ENCODE peak calls at places on chromosomes 11 and 22, in ten cellular contexts. U is Peyer's patch, Z is cardiac muscle cell, D is IMR-90, P is transverse colon, A is mucosa of descending colon, C is breast epithelium, S is PC-9, G is right atrium auricular region, K is left lung. J is an unnamed sample. For H3K4me1, the result is how much of the 10 kb centered on the place peaks cover.

GRCh38 chr11:64173616-64174355 is 7.9 kb upstream of the MACROD1 start:
- DNase-seq in U (no peak), Z (no peak), A (no peak), C (no peak), G (no peak), D (peak), P (no peak), S (no peak), K (no peak), J (no peak)

GRCh38 chr22:50469377-50470305 is 5.2 kb downstream of the SBF1 start:
- DNase-seq in K (peak), S (peak), P (peak), D (peak), C (no peak), A (peak), U (peak), G (no peak), Z (no peak), J (peak)

GRCh38 chr11:21484039-21484438 is 708.8 kb upstream of the ANO5 start:
- DNase-seq in C (no peak), Z (no peak), A (no peak), K (no peak), S (no peak), P (no peak), U (no peak), D (no peak), G (no peak), J (no peak)

GRCh38 chr11:97974798-97975498 is 1045.8 kb upstream of the CNTN5 start:
- DNase-seq in D (no peak), C (no peak), K (no peak), G (no peak), Z (no peak), P (no peak), S (no peak), A (no peak), U (no peak), J (no peak)

GRCh38 chr22:41668971-41669911 is 19.4 kb downstream of the SNU13 start:
- DNase-seq in K (no peak), C (no peak), U (peak), G (no peak), D (peak), Z (no peak), A (no peak), S (peak), P (no peak), J (no peak)

GRCh38 chr11:104484784-104485554 is 321.0 kb upstream of the PDGFD start:
- DNase-seq in K (no peak), U (no peak), C (no peak), Z (no peak), G (no peak), A (no peak), S (no peak), D (peak), P (no peak), J (no peak)

GRCh38 chr11:26949846-26950245 is 44.1 kb upstream of the FIBIN start:
- DNase-seq in S (no peak), G (no peak), A (no peak), K (no peak), P (no peak), D (peak), C (no peak), Z (no peak), U (no peak), J (no peak)

GRCh38 chr11:108906329-108906728 is 241.5 kb downstream of the DDX10 start:
- DNase-seq in K (no peak), U (no peak), P (no peak), Z (no peak), G (no peak), D (peak), C (no peak), S (no peak), A (no peak), J (no peak)

GRCh38 chr11:70713988-70714665 is 315.8 kb downstream of the CTTN start:
- DNase-seq in U (no peak), K (no peak), C (no peak), Z (peak), G (no peak), D (no peak), P (no peak), A (no peak), S (no peak), J (no peak)

GRCh38 chr11:6757373-6757967 is 14.3 kb downstream of the OR2AG2 start:
- DNase-seq in U (peak), C (no peak), P (peak), G (no peak), A (peak), Z (peak), K (peak), S (peak), D (peak), J (peak)

GRCh38 chr11:119115484-119116234 is 5.7 kb upstream of the HINFP start:
- DNase-seq in A (peak), G (peak), K (peak), C (no peak), S (no peak), Z (no peak), U (no peak), P (peak), D (no peak), J (no peak)

GRCh38 chr11:122068096-122068495 is 47.9 kb downstream of the BLID start:
- DNase-seq in K (no peak), U (no peak), S (no peak), P (no peak), Z (no peak), A (no peak), C (no peak), G (no peak), D (no peak), J (no peak)

GRCh38 chr11:76228122-76229000 is 22.1 kb upstream of the WNT11 start:
- DNase-seq in K (no peak), C (no peak), S (no peak), G (no peak), U (no peak), Z (peak), D (no peak), A (no peak), P (no peak), J (no peak)

GRCh38 chr11:17612221-17613188 is 65.4 kb downstream of the OTOG start:
- DNase-seq in Z (no peak), A (no peak), U (no peak), K (peak), G (peak), S (no peak), P (no peak), D (no peak), C (no peak), J (peak)

GRCh38 chr11:3182462-3182852 is 17.3 kb upstream of the OSBPL5 start:
- DNase-seq in S (no peak), Z (no peak), P (no peak), U (no peak), G (no peak), D (no peak), C (no peak), K (peak), A (no peak), J (no peak)

GRCh38 chr11:112881461-112881860 is 79.8 kb upstream of the NCAM1 start:
- DNase-seq in G (peak), S (peak), U (peak), P (peak), D (no peak), A (peak), Z (peak), K (no peak), C (peak), J (peak)

GRCh38 chr11:69161117-69161407 is 5.3 kb downstream of the SMIM38 start:
- DNase-seq in Z (no peak), A (no peak), D (no peak), S (no peak), U (no peak), P (no peak), K (no peak), C (no peak), G (no peak), J (no peak)

GRCh38 chr11:99739464-99740089 is 718.8 kb downstream of the CNTN5 start:
- DNase-seq in A (no peak), U (no peak), S (peak), D (peak), P (no peak), K (no peak), C (no peak), Z (peak), G (no peak), J (no peak)

GRCh38 chr22:21688341-21688705 is 22.5 kb downstream of the PPIL2 start:
- DNase-seq in U (no peak), D (no peak), K (no peak), G (no peak), A (no peak), P (no peak), Z (no peak), C (no peak), S (no peak), J (no peak)

GRCh38 chr11:72553748-72554147 is 119.4 kb upstream of the CLPB start:
- DNase-seq in Z (no peak), G (peak), P (no peak), K (no peak), C (no peak), U (no peak), S (no peak), D (no peak), A (no peak), J (no peak)

GRCh38 chr11:65340226-65340625 is 6.6 kb downstream of the DPF2 start:
- DNase-seq in K (no peak), P (no peak), C (no peak), D (no peak), S (no peak), U (no peak), G (no peak), Z (no peak), A (no peak), J (no peak)

GRCh38 chr11:125807909-125808308 is 20.0 kb downstream of the PATE3 start:
- DNase-seq in G (no peak), S (no peak), D (peak), A (no peak), C (no peak), U (no peak), P (no peak), Z (no peak), K (no peak), J (no peak)

GRCh38 chr22:28711820-28712777 is 29.5 kb downstream of the CHEK2 start:
- DNase-seq in S (no peak), Z (no peak), U (no peak), A (no peak), G (no peak), P (no peak), C (no peak), K (no peak), D (peak), J (no peak)

GRCh38 chr11:65329944-65330403 is 3.7 kb upstream of the DPF2 start:
- DNase-seq in G (peak), D (peak), U (peak), A (no peak), S (peak), C (peak), P (peak), Z (peak), K (peak), J (peak)

GRCh38 chr11:83809274-83809673 is 523.1 kb upstream of the CCDC90B start:
- DNase-seq in C (no peak), D (no peak), U (no peak), A (no peak), K (no peak), P (no peak), G (no peak), Z (no peak), S (no peak), J (no peak)

GRCh38 chr22:35766654-35767580 is 49.2 kb downstream of the APOL5 start:
- DNase-seq in G (no peak), P (no peak), S (no peak), C (no peak), D (no peak), A (no peak), U (no peak), Z (peak), K (no peak), J (no peak)

DNA sequence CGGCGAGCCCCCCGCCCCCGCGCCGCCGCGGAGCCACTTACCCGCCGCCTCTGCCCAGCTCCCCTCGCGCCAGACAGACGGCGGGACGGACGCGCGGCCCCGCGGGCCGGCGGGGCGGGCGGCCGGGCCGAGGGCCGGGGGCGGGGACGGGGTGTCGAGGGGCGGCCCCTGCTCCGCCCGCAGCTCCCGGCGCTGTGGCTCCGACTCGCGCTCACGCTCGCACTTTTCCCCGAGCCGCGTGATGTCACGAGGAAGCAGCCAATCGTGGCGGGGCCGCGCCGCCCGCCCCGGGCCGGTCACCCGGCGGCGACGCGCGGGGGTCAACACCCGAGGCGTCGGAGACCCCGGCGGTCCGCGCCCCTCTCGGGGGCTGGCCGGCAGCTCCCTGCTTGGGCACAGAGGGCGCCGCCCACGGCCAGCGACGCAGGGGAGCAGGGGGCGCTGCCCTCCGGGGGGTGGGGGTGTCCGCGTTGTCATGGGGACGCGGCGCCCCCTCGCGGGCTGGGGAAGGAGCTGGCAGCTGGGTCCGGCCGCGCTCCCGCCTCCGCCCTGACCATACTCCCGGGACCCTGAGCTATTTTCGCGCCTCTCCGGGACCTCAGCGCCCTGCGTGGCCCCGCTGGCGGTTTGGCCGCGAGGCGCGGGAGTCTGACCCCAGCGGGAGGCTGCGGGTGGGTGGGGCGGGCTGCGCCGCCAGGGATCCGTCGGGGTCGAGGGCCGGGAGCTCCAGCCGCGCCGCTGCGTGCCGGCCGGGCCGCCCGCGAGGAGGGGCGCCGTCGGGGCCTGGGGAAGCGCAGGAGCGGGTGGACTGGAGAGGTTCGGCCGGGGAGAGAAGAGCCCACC is at the start of gene CHRM4:
- DNase-seq in G (no peak), D (peak), P (peak), U (no peak), S (peak), C (no peak), A (peak), K (no peak), Z (peak), J (no peak)
- TF ChIP-seq CTCF in G (peak), D (peak), P (no peak), U (peak), S (peak), C (no peak), A (no peak), K (no peak), Z (peak), J (no peak)

GRCh38 chr11:46090375-46090774 is 30.9 kb downstream of the PHF21A start:
- DNase-seq in D (no peak), A (no peak), G (no peak), S (no peak), P (no peak), U (no peak), C (no peak), K (no peak), Z (no peak), J (no peak)
- H3K4me3 ChIP-seq in D (no peak), A (no peak), G (no peak), S (no peak), P (no peak), U (no peak), C (no peak), K (no peak), Z (no peak), J (no peak)

DNA sequence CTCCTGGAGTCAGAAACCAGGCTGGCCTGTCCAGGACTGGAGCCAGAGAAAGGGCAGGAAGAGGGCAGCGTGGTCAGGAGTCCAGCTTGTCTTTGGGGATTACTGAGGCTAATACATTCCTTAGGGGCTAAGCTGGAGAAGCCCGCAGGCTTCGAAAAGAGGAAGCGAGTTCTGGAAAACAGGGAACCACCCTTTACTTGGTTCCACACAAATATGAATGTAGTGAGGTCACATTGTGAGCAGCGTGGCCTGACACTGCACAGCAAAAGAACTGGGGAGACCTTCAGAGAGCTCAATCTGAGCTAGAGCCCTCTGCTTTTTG is 132.3 kb downstream of the CEP164 start:
- DNase-seq in K (no peak), S (no peak), G (no peak), A (no peak), P (no peak), D (no peak), C (no peak), U (no peak), Z (no peak), J (no peak)
- H3K4me1 ChIP-seq in K (under half), S (under half), G (under half), A (under half), P (under half), D (under half), C (under half), U (under half), Z (under half), J (under half)

DNA sequence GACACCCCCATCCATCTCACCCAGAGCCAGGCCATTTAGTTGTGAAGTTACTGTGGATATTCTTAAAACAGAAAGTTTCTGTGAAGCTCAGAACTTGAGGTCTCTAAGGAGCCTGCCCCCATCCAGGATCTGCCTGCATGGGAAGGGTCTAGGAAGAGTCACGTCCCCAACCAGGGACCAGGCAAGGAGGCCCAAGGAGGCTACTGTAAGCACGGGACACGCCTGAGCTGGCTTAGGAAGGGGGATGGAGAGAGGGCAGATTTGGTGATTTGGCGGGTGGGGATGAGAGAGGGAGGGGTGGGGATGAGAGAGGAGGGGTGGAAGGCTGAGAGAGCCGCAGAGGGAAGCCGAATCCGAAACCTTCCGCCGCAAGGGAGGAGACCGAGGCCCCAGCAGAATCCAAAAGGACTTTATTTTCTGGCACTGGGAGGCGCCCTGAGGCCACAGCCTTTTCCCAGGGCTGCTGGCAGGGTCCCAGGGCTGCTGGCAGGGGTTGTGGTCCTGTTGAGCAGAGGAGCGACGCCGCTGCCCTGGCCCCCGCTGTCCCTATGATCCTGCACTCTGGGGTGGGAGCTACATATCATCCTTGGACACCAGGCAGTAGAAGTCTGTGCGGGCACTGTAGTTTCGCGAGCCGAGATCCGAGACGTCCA is 9.3 kb downstream of the SIGIRR start:
- DNase-seq in P (no peak), U (no peak), A (peak), G (no peak), S (no peak), C (no peak), Z (no peak), D (no peak), K (peak), J (peak)
- TF ChIP-seq CTCF in P (no peak), U (no peak), A (no peak), G (no peak), S (no peak), C (no peak), Z (no peak), D (peak), K (no peak), J (no peak)

GRCh38 chr22:33871935-33872334 is 48.3 kb downstream of the LARGE1 start:
- DNase-seq in G (no peak), S (no peak), Z (no peak), A (no peak), D (peak), P (no peak), K (no peak), C (no peak), U (no peak), J (no peak)

GRCh38 chr22:33874206-33874605 is 46.1 kb downstream of the LARGE1 start:
- DNase-seq in U (no peak), S (no peak), A (no peak), K (no peak), G (no peak), D (no peak), Z (no peak), P (peak), C (no peak), J (peak)

GRCh38 chr22:33873666-33874065 is 46.6 kb downstream of the LARGE1 start:
- DNase-seq in D (no peak), P (no peak), C (no peak), A (no peak), S (no peak), U (no peak), G (no peak), Z (no peak), K (no peak), J (no peak)

GRCh38 chr22:33873186-33873585 is 47.1 kb downstream of the LARGE1 start:
- DNase-seq in K (no peak), D (no peak), C (no peak), U (no peak), A (no peak), Z (no peak), G (peak), P (no peak), S (no peak), J (no peak)

DNA sequence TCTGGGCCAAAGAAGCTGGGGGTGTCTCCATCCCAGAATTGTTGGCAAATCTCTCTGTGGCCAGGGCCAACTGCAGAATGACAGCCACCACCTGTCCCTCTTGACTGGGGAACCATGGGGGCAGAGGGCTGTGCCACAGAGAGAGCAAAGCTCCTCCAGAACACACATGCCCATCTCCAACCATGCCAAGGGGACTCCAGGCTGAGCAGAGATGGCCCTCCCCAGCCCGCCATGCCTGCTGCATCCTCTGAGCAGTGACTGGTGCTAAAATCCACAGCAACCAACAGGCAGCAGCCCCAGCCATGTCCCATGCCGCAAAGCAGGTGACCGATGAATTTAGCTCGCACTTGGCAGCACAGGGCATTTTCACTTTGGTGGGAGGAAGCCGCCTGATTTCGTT is 45.0 kb downstream of the LARGE1 start:
- DNase-seq in U (no peak), G (no peak), S (no peak), K (no peak), P (no peak), Z (no peak), C (no peak), A (no peak), D (no peak), J (no peak)
- H3K4me3 ChIP-seq in U (no peak), G (no peak), S (no peak), K (no peak), P (no peak), Z (no peak), C (no peak), A (no peak), D (no peak), J (no peak)

GRCh38 chr11:61151545-61152252 is 9.5 kb downstream of the VPS37C start:
- DNase-seq in Z (no peak), A (no peak), P (no peak), U (no peak), G (no peak), K (no peak), S (no peak), C (no peak), D (no peak), J (no peak)
- H3K4me1 ChIP-seq in Z (under half), A (under half), P (under half), U (under half), G (half or more), K (half or more), S (half or more), C (under half), D (under half), J (under half)